ENCODE peak calls at places on chromosomes 12 and 14, in ten cellular contexts. R is adrenal gland; K is CD4-positive, alpha-beta memory T cell; T is IMR-90; A is heart right ventricle; O is GM12878; Y is GM23248; L is pancreas; J is breast epithelium; U is uterus. G is an unnamed sample. For H3K4me1, H3K9me3 and H3K27me3, the result is how much of the 10 kb centered on the place peaks cover.

GRCh38 chr12:122886851-122887816 is 8.8 kb downstream of the VPS37B start:
- DNase-seq in A (no peak), U (no peak), J (no peak), K (no peak), Y (peak), O (peak), T (peak), L (no peak), R (no peak), G (no peak)

GRCh38 chr14:76901171-76902055 is 75.2 kb downstream of the LRRC74A start:
- DNase-seq in Y (peak), J (peak), O (no peak), U (no peak), K (no peak), L (no peak), A (no peak), T (peak), R (no peak), G (no peak)

GRCh38 chr14:104293231-104293841 is 154.9 kb downstream of the KIF26A start:
- DNase-seq in L (peak), O (no peak), U (no peak), T (no peak), Y (no peak), A (peak), J (no peak), R (peak), K (no peak), G (peak)

GRCh38 chr14:47044841-47045240 is 393.3 kb upstream of the RPL10L start:
- DNase-seq in U (no peak), L (no peak), R (peak), K (no peak), J (no peak), O (no peak), Y (no peak), T (no peak), A (no peak), G (no peak)

GRCh38 chr12:47942327-47943230 is 20.8 kb upstream of the TMEM106C start:
- DNase-seq in J (no peak), L (no peak), T (no peak), K (peak), R (no peak), O (no peak), Y (peak), A (no peak), U (no peak), G (no peak)

GRCh38 chr12:2944401-2945047 is 14.7 kb upstream of the TEAD4 start:
- DNase-seq in L (peak), Y (peak), O (peak), K (peak), J (peak), A (peak), U (peak), R (peak), T (peak), G (peak)

GRCh38 chr12:76259071-76259470 is 89.1 kb downstream of the BBS10 start:
- DNase-seq in L (no peak), J (no peak), U (no peak), K (no peak), A (no peak), T (peak), R (peak), O (no peak), Y (peak), G (no peak)

GRCh38 chr14:101019974-101020710 is 116.6 kb upstream of the RTL1 start:
- DNase-seq in J (peak), A (no peak), U (peak), T (no peak), L (no peak), R (peak), O (no peak), K (no peak), Y (no peak), G (no peak)

GRCh38 chr12:76368230-76368629 is 20.0 kb upstream of the BBS10 start:
- DNase-seq in J (no peak), A (no peak), T (no peak), O (no peak), U (no peak), Y (no peak), L (no peak), K (no peak), R (no peak), G (no peak)

GRCh38 chr12:122986258-122986871 is 5.9 kb downstream of the ARL6IP4 start:
- DNase-seq in Y (no peak), L (peak), T (no peak), R (no peak), U (no peak), J (no peak), O (no peak), A (no peak), K (no peak), G (no peak)

GRCh38 chr12:32765906-32766305 is 10.2 kb upstream of the YARS2 start:
- DNase-seq in O (no peak), R (no peak), L (no peak), A (no peak), J (no peak), Y (no peak), K (no peak), U (no peak), T (no peak), G (no peak)

GRCh38 chr12:104764225-104765073 is 193.6 kb downstream of the SLC41A2 start:
- DNase-seq in L (no peak), A (no peak), T (no peak), R (no peak), K (peak), Y (no peak), O (peak), J (no peak), U (no peak), G (no peak)

GRCh38 chr14:100786131-100786530 is 39.8 kb upstream of the MEG3 start:
- DNase-seq in K (no peak), J (peak), L (no peak), U (no peak), T (no peak), O (no peak), R (no peak), A (no peak), Y (no peak), G (no peak)

GRCh38 chr14:94864421-94865195 is 94.7 kb upstream of the GSC start:
- DNase-seq in Y (peak), U (no peak), L (no peak), K (no peak), T (no peak), A (no peak), O (no peak), J (no peak), R (no peak), G (peak)

GRCh38 chr14:73237786-73238261 is 518 bp downstream of the PAPLN start:
- DNase-seq in J (no peak), O (no peak), R (no peak), L (no peak), T (no peak), Y (peak), U (no peak), A (no peak), K (no peak), G (no peak)

GRCh38 chr12:3559601-3560294 is 68.7 kb downstream of the PRMT8 start:
- DNase-seq in U (no peak), A (no peak), K (no peak), R (no peak), T (no peak), Y (no peak), J (no peak), O (no peak), L (no peak), G (no peak)

GRCh38 chr12:19205120-19205519 is 75.6 kb downstream of the PLEKHA5 start:
- DNase-seq in R (no peak), J (no peak), A (no peak), Y (peak), U (no peak), O (no peak), L (no peak), T (no peak), K (no peak), G (no peak)

DNA sequence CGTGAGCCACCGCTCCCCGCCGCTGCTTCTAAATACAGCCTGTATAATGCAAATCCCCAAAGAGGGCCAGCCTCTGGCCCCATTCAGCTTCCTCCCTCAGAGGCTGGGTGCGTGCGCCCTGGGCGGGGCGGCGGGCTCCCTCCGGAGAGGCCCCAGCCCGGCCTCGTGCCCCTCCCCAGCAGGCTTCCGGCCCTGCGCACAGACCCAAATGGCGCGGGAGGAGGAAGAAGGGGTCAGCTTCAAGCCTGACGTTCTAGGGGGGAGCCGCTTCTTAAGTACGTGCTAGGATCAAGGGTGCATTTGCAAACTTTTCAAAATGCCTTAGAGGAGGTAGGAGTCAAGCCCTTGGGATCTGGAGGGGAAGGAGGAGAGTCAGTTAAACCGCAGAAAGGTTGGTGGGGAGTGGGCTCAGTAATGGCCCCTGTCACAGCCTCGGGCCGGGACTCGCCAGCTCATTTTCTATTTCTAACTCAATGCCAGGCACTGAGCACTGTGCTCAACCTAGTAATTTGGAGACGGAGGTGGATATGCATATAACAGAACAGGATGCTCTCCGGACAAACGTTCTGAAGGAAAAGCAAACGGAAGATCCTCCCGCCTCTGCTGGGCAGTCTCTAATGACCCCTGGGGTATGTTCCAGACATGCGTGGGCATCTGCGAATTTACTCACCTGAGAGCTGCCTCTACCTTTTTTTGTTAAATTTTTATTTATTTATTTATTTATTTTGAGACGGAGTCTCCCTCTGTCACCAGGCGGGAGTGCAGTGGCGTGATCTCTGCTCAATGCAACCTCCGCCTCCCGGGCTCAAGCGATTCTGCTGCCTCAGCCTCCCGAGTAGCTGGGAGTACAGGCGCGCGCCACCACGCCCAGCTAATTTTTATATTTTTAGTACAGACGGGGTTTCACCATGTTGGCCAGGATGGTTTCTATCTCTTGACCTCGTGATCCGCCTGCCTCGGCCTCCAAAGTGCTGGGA is 32.3 kb downstream of the NINJ2 start:
- DNase-seq in U (no peak), L (no peak), K (no peak), A (peak), O (no peak), T (no peak), Y (no peak), J (no peak), R (no peak), G (peak)
- H3K4me1 ChIP-seq in U (under half), L (under half), K (under half), A (half or more), O (under half), T (under half), Y (under half), J (under half), R (under half), G (under half)

GRCh38 chr12:56864318-56864717 is 69.9 kb downstream of the SDR9C7 start:
- DNase-seq in J (no peak), T (no peak), O (no peak), R (no peak), L (no peak), U (no peak), Y (no peak), A (no peak), K (no peak), G (no peak)
- H3K9me3 ChIP-seq in J (under half), T (under half), O (under half), R (under half), L (under half), U (under half), Y (under half), A (half or more), K (under half), G (under half)

GRCh38 chr12:54460317-54460935 is 13.0 kb downstream of the GTSF1 start:
- DNase-seq in O (no peak), R (no peak), K (no peak), U (no peak), L (no peak), T (no peak), Y (no peak), J (no peak), A (no peak), G (no peak)
- H3K27me3 ChIP-seq in O (under half), R (under half), K (under half), U (under half), L (under half), T (under half), Y (under half), J (under half), A (under half), G (under half)

DNA sequence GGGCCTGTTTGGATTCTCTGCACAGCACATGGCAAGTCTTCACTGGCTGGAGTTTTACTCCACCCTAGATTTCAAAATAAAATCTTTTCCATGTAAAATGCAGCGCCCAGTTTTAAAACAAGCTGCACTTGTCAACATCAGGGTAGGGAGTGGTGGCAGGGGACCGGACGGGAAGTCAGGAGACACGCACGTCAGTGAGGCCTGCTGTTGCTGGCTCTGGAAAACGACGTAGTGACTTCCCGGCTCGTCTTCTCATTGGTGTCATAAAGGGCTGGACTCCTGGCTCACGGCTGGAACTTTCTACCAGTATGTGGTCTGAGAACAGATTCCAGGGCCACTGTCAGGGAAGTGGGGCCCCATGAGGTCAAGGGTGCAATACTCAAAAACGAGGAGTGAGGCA is 64.1 kb upstream of the FOXN3 start:
- DNase-seq in O (no peak), L (no peak), K (no peak), J (no peak), R (no peak), U (no peak), A (peak), T (no peak), Y (no peak), G (peak)
- H3K4me1 ChIP-seq in O (under half), L (under half), K (under half), J (under half), R (under half), U (under half), A (under half), T (under half), Y (under half), G (under half)

GRCh38 chr12:114434341-114434740 is 28.4 kb upstream of the TBX5 start:
- DNase-seq in J (no peak), U (no peak), A (no peak), O (no peak), Y (peak), K (no peak), T (peak), R (no peak), L (no peak), G (no peak)

GRCh38 chr12:114439833-114440449 is 34.0 kb upstream of the TBX5 start:
- DNase-seq in A (no peak), U (no peak), O (no peak), L (no peak), R (no peak), Y (peak), T (no peak), K (no peak), J (no peak), G (no peak)

GRCh38 chr12:114440450-114441383 is 34.8 kb upstream of the TBX5 start:
- DNase-seq in Y (peak), T (no peak), O (no peak), J (no peak), U (no peak), L (no peak), A (no peak), K (no peak), R (no peak), G (no peak)

GRCh38 chr12:114439306-114439705 is 33.4 kb upstream of the TBX5 start:
- DNase-seq in R (no peak), K (no peak), J (no peak), Y (peak), U (no peak), O (no peak), A (no peak), T (no peak), L (no peak), G (no peak)

GRCh38 chr12:114438635-114439256 is 32.8 kb upstream of the TBX5 start:
- DNase-seq in O (no peak), J (no peak), K (no peak), R (no peak), A (no peak), Y (peak), T (no peak), L (no peak), U (no peak), G (no peak)
- H3K9me3 ChIP-seq in O (under half), J (under half), K (under half), R (under half), A (under half), Y (under half), T (under half), L (under half), U (under half), G (under half)

DNA sequence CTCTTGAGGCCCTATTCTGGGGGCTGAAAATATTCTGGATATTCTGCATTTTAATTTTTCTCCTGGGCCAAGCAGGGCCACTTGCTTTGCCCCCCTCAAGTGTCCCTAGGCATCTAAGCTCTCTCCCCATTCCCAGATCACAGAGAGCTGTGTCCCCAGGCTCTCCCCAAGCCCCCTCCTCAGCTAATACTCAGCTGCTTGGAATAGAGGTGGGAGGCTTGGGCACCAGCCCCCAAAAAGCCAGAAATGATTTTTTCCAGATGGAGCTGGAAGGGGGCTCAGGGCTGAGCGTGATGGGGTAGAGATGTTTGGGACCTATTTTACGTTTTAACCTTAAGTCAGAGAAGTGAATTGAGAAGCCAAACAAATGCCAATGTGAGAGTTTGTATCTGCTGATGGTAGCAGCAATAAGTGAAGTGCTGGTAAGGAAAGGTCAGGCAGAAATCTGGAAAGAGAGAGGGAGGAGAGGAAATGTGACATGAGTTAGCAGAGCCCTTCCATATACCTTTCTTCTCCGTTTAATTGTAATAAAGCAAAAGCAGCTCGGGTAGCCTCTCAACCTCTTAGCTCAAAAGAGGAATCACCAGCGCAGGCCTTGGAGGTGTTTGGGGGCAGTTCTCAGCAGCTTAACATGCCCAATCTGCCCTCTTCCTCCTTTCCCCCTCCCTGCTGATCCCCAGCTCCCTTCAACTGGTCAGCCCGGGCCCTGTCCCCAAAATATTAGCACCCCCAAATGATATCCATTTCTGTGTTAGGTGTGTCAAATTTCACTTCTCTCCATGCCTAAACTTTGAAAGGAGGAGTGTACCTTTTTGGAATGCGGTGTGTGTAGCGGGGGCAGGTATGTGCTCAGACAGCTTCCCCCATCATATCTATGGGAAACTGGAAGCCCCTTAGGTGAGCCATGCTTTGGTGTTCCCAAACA is 5.0 kb upstream of the HOXC6 start:
- DNase-seq in U (no peak), T (no peak), J (no peak), A (no peak), L (no peak), K (no peak), O (no peak), Y (peak), R (no peak), G (peak)
- H3K27me3 ChIP-seq in U (under half), T (half or more), J (under half), A (half or more), L (under half), K (half or more), O (under half), Y (under half), R (under half), G (under half)

GRCh38 chr12:106582264-106582591 is 576 bp upstream of the RFX4 start:
- DNase-seq in T (no peak), O (no peak), Y (no peak), K (no peak), L (no peak), U (no peak), A (no peak), R (no peak), J (no peak), G (no peak)
- H3K4me1 ChIP-seq in T (under half), O (under half), Y (under half), K (under half), L (under half), U (under half), A (half or more), R (under half), J (under half), G (under half)

DNA sequence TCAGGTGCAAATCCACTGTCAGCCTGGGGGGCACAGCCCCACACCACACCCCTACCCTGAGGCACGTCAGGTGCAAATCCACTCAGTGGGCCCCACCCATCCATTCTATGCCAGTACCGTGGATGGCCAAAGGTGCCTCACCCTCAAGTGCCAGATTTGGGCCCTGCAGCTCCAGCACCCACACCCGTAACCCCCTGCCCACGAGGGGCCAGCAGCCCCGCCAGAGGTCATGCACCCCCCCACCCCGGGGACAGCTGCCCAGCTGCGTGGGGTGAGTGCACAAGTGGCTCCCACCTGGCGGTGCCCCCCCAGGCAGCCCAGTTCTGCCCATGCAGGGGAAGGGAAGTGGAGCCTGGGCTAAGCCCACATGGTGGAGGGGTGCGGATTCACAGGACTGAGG is 51.2 kb downstream of the FBRSL1 start:
- DNase-seq in T (no peak), K (no peak), U (no peak), O (no peak), A (no peak), L (no peak), Y (no peak), J (no peak), R (no peak), G (no peak)
- H3K9me3 ChIP-seq in T (under half), K (under half), U (under half), O (under half), A (under half), L (under half), Y (under half), J (under half), R (under half), G (under half)

DNA sequence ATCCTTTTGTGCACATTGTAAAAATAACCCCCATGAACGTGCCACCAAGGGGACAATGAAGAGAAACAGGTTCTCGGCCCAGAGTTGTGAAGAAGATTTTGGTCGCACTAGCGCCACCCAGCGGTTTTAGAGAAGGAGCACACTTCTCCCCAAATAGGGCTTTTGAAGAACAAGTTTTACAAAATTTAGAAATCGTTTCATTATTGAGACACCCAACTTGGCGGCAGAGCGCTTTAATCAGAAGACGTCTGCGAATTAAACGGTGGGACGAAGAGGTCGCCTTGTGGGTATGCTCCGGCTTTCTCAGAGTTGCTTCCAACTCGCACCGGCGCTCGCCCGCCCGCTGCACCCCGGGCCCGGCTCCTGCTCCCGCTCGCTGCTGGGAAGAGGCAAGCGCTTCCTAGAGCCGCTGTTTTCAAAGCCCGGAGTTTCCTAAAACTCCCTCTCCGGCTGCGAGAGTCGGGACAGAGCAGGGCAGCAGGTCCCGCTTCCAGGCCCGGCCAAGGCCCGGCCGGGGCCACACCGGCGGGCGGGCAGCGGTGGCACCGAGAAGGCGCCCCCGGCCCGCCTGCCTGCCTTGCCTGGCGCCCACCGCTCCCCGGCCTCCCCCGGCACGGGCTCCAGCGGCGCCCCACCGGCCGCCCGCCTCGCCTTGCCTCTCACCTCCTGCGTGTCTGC is 672 bp downstream of the FOXA1 start:
- DNase-seq in J (no peak), U (no peak), O (no peak), A (no peak), L (peak), R (peak), Y (peak), K (no peak), T (peak), G (no peak)
- H3K27me3 ChIP-seq in J (half or more), U (under half), O (under half), A (half or more), L (under half), R (half or more), Y (half or more), K (under half), T (half or more), G (half or more)